ENCODE peak calls at places on chromosomes 13 and 19, in seven cellular contexts. Z is stimulated activated CD4-positive, alpha-beta T cell treated with anti-CD3 and anti-CD28 coated beads, TNF-alpha, amount 100 ng/mL, for 1 hour; P is NCI-H1092; T is brain microvascular endothelial cell; K is CD4-positive, CD25-positive, alpha-beta regulatory T cell; Q is activated B cell treated with CpG ODN at 0.5 μM for 24 hours; N is frontal cortex. S is an unnamed sample.

GRCh38 chr19:11261902-11262839 is at the start of gene DOCK6:
- DNase-seq in Z (no peak), P (no peak), T (no peak), K (no peak), Q (peak), N (peak), S (peak)

GRCh38 chr19:48391100-48392005 is at the start of gene KDELR1:
- DNase-seq in Z (peak), P (peak), T (peak), K (peak), Q (peak), N (peak), S (peak)

GRCh38 chr13:113932060-113932459 is 41.8 kb downstream of the C13orf46 start:
- DNase-seq in Z (no peak), P (no peak), T (no peak), K (no peak), Q (no peak), N (no peak), S (peak)

GRCh38 chr13:46831588-46832194 is 34.7 kb upstream of the ESD start:
- DNase-seq in Z (no peak), P (peak), T (peak), K (peak), Q (no peak), N (peak), S (no peak)

GRCh38 chr13:101919541-101920306 is 467.2 kb downstream of the ITGBL1 start:
- DNase-seq in Z (no peak), P (peak), T (peak), K (no peak), Q (no peak), N (no peak), S (no peak)

GRCh38 chr19:29001006-29001921 is 211.7 kb downstream of the UQCRFS1 start:
- DNase-seq in Z (no peak), P (no peak), T (no peak), K (no peak), Q (no peak), N (no peak), S (no peak)

GRCh38 chr13:77184455-77184854 is 142.4 kb downstream of the MYCBP2 start:
- DNase-seq in Z (no peak), P (no peak), T (no peak), K (peak), Q (peak), N (no peak), S (no peak)

GRCh38 chr19:2355168-2356035 is 4.7 kb upstream of the TMPRSS9 start:
- DNase-seq in Z (no peak), P (no peak), T (no peak), K (no peak), Q (no peak), N (no peak), S (no peak)

GRCh38 chr13:19053561-19053960 is 128.1 kb downstream of the TUBA3C start:
- DNase-seq in Z (no peak), P (no peak), T (no peak), K (no peak), Q (no peak), N (no peak), S (no peak)

GRCh38 chr13:102220681-102221228 is 181.1 kb downstream of the FGF14 start:
- DNase-seq in Z (no peak), P (no peak), T (no peak), K (no peak), Q (no peak), N (no peak), S (no peak)

GRCh38 chr13:89324582-89324981 is 1653.4 kb downstream of the SLITRK5 start:
- DNase-seq in Z (no peak), P (no peak), T (no peak), K (no peak), Q (no peak), N (no peak), S (no peak)

GRCh38 chr13:95155093-95155492 is 146.2 kb downstream of the ABCC4 start:
- DNase-seq in Z (no peak), P (no peak), T (no peak), K (no peak), Q (no peak), N (no peak), S (no peak)

GRCh38 chr19:40685016-40685526 is 5.4 kb downstream of the NUMBL start:
- DNase-seq in Z (no peak), P (no peak), T (no peak), K (no peak), Q (no peak), N (no peak), S (no peak)

GRCh38 chr13:43289458-43290255 is 266.3 kb downstream of the DNAJC15 start:
- DNase-seq in Z (no peak), P (no peak), T (no peak), K (no peak), Q (no peak), N (no peak), S (no peak)

GRCh38 chr13:107284168-107284567 is 716.2 kb upstream of the ARGLU1 start:
- DNase-seq in Z (no peak), P (no peak), T (no peak), K (no peak), Q (no peak), N (no peak), S (no peak)

GRCh38 chr19:2983351-2984195 is 6.2 kb downstream of the TLE6 start:
- DNase-seq in Z (no peak), P (peak), T (no peak), K (no peak), Q (peak), N (peak), S (peak)

GRCh38 chr19:38838208-38838985 is 6.8 kb upstream of the ECH1 start:
- DNase-seq in Z (peak), P (no peak), T (no peak), K (no peak), Q (no peak), N (no peak), S (no peak)

GRCh38 chr19:45499196-45500180 is 1.2 kb downstream of the PPM1N start:
- DNase-seq in Z (peak), P (no peak), T (no peak), K (peak), Q (no peak), N (no peak), S (no peak)

GRCh38 chr13:59774511-59774911 is 389.2 kb downstream of the DIAPH3 start:
- DNase-seq in Z (no peak), P (no peak), T (peak), K (no peak), Q (no peak), N (no peak), S (no peak)

GRCh38 chr19:56217039-56217949 is 15.2 kb downstream of the ZSCAN5C start:
- DNase-seq in Z (no peak), P (no peak), T (peak), K (peak), Q (no peak), N (no peak), S (no peak)

GRCh38 chr13:105159794-105160193 is 1375.7 kb downstream of the EFNB2 start:
- DNase-seq in Z (no peak), P (peak), T (no peak), K (no peak), Q (no peak), N (no peak), S (no peak)

GRCh38 chr19:48461982-48462655 is 6.7 kb downstream of the KCNJ14 start:
- DNase-seq in Z (no peak), P (no peak), T (no peak), K (no peak), Q (no peak), N (no peak), S (peak)

GRCh38 chr13:95644611-95645052 is at the start of gene DZIP1:
- DNase-seq in Z (no peak), P (peak), T (peak), K (peak), Q (no peak), N (peak), S (peak)

GRCh38 chr13:32669030-32669646 is 82.9 kb downstream of the PDS5B start:
- DNase-seq in Z (no peak), P (peak), T (peak), K (peak), Q (no peak), N (no peak), S (no peak)